ENCODE peak calls at places on chromosomes 13 and 19, in four cellular contexts. V is fibroblast of mammary gland, O is NB4, P is lung. L is an unnamed sample.

GRCh38 chr19:46859637-46860124 is 1.1 kb upstream of the ARHGAP35 start:
- DNase-seq in O (no peak), P (peak; percentile 63), V (peak; percentile 89), L (peak; percentile 57)

GRCh38 chr19:19599190-19599535 is 19.3 kb downstream of the PBX4 start:
- DNase-seq in O (no peak), V (no peak), P (no peak), L (no peak)

GRCh38 chr13:42113478-42113877 is 65.0 kb downstream of the DGKH start:
- DNase-seq in P (no peak), V (no peak), O (no peak), L (no peak)

GRCh38 chr19:57192993-57193392 is 1.7 kb downstream of the ZNF264 start:
- DNase-seq in O (no peak), V (no peak), P (no peak), L (no peak)

GRCh38 chr19:2315818-2316353 is 7.9 kb upstream of the LINGO3 start:
- DNase-seq in P (peak; percentile 74), V (peak; percentile 61), O (peak; percentile 53), L (no peak)

GRCh38 chr13:100818706-100819105 is 144.1 kb upstream of the TMTC4 start:
- DNase-seq in O (no peak), P (no peak), V (peak; percentile 37), L (no peak)

GRCh38 chr13:113607056-113607455 is 22.5 kb downstream of the TFDP1 start:
- DNase-seq in V (no peak), P (no peak), O (no peak), L (no peak)

GRCh38 chr19:15635016-15635805 is 5.5 kb upstream of the CYP4F3 start:
- DNase-seq in O (peak; percentile 30), P (no peak), V (no peak), L (no peak)

GRCh38 chr19:45443462-45444317 is 20.0 kb upstream of the ERCC1 start:
- DNase-seq in P (peak; percentile 95), O (peak; percentile 93), V (peak; percentile 84), L (peak; percentile 36)

GRCh38 chr19:46604781-46605355 is 3.7 kb downstream of the CALM3 start:
- DNase-seq in O (peak; percentile 33), P (no peak), V (no peak), L (no peak)

GRCh38 chr13:111906306-111906705 is 160.6 kb upstream of the SOX1 start:
- DNase-seq in P (no peak), O (no peak), V (no peak), L (no peak)

GRCh38 chr13:51249254-51249653 is 27.1 kb downstream of the FAM124A start:
- DNase-seq in O (no peak), V (peak; percentile 52), P (no peak), L (no peak)

GRCh38 chr19:18610556-18611326 is 1.9 kb upstream of the TMEM59L start:
- DNase-seq in O (no peak), P (no peak), V (no peak), L (no peak)

GRCh38 chr19:29535984-29536508 is 10.3 kb downstream of the VSTM2B start:
- DNase-seq in V (no peak), O (no peak), P (no peak), L (no peak)

GRCh38 chr19:1214862-1215731 is 9.5 kb downstream of the STK11 start:
- DNase-seq in O (no peak), V (no peak), P (no peak), L (no peak)

GRCh38 chr19:1904385-1905070 is 671 bp upstream of the ADAT3 start:
- DNase-seq in V (no peak), P (peak; percentile 78), O (peak; percentile 94), L (no peak)

GRCh38 chr19:3608079-3608641 is 1.5 kb upstream of the TBXA2R start:
- DNase-seq in O (peak; percentile 88), V (no peak), P (no peak), L (no peak)

GRCh38 chr13:40119852-40120251 is 464.4 kb downstream of the COG6 start:
- DNase-seq in O (no peak), V (no peak), P (no peak), L (no peak)

GRCh38 chr13:55307909-55308308 is 1832.8 kb upstream of the PRR20A start:
- DNase-seq in V (no peak), P (no peak), O (no peak), L (no peak)

GRCh38 chr19:40502647-40503046 is 35.8 kb downstream of the SPTBN4 start:
- DNase-seq in O (no peak), P (no peak), V (no peak), L (no peak)

GRCh38 chr13:61414136-61414535 is 1.5 kb downstream of the PCDH20 start:
- DNase-seq in O (no peak), P (no peak), V (no peak), L (no peak)

GRCh38 chr13:47908200-47908902 is 92.7 kb downstream of the SUCLA2 start:
- DNase-seq in V (peak; percentile 77), P (no peak), O (no peak), L (peak; percentile 84)

GRCh38 chr19:10361569-10362011 is 18.8 kb downstream of the TYK2 start:
- DNase-seq in P (no peak), V (no peak), O (peak; percentile 53), L (no peak)

DNA sequence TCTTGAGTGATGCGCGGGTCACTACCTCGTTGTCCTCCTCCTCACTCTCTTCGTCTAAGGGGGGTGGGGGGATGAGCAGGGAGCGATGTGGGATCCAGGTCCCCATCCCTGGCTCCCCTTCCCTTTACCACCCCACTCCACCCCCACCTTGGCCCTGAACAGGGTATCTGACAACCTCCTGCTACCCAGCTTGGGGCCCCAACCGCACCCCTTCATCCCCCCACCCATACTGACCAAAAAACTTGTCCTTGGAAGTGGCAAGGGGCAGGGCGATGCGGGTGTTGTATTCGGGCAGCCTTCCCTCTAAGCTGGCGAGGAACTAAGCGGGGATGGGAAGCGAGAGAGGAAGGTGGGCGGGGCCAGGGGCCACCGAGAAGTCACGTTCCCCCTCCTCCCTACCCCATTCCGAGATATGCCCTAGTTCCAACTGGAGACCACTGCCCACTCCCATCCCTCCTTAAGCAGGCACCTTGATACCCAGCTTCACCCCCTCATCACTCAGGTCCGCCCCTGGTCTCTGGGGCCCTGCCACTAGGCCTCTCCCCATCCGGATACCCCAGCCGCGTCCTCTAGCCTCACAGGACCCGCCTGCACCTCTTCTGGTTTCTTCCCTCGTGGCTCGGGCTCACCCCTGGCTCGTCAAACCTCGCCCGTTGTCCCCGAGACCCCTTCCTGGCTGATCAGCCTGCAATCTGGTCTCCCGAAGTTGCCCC is 1.9 kb upstream of the RGL3 start:
- DNase-seq in V (no peak), P (no peak), O (no peak), L (no peak)
- H3K4me3 ChIP-seq in V (peak overlapping the region; percentile 4), P (no peak overlapping the region), O (no peak overlapping the region), L (peak overlapping the region; percentile 27)

DNA sequence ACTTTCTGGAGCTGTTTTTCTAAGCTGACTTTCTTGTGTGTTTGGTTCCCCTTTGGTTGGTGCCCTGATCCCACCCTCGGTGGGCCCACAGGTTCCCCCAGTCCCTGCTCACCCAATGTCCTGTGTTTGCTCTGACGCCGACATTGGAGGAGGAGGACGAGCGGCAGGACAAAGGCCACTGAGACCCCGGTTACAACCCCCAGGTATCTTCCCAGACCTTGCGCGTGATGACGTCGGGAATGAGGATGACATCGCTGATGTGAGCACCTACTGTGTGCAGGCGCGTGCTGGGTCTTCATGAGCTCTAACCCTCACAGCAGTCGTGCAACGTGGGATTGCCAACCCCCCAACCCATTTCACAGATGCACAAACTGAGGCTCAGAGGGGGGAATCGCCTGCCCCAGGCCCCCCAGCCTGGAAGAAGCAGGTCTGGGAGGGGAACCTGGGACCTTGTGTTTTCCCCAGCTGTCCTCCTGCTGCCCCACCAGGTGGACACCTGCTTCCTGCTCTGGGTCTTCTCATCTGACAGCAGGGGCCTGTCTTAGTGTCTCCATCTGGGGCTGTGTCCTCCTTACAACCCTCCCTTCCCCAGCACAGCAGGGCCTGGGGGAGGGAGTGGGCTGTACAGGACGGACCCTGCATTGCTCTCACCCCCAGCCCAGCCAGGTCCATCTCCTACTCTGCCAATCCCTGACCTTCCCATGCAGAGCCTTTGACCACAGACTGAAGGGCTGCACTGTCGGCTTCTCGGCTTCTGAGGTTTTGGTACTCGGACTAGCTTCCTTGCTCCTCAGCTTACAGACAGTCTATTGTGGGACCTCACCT is 4.7 kb upstream of the LILRA6 start:
- DNase-seq in V (no peak), O (no peak), P (no peak), L (no peak)
- H3K4me3 ChIP-seq in V (no peak overlapping the region), O (no peak overlapping the region), P (no peak overlapping the region), L (no peak overlapping the region)

DNA sequence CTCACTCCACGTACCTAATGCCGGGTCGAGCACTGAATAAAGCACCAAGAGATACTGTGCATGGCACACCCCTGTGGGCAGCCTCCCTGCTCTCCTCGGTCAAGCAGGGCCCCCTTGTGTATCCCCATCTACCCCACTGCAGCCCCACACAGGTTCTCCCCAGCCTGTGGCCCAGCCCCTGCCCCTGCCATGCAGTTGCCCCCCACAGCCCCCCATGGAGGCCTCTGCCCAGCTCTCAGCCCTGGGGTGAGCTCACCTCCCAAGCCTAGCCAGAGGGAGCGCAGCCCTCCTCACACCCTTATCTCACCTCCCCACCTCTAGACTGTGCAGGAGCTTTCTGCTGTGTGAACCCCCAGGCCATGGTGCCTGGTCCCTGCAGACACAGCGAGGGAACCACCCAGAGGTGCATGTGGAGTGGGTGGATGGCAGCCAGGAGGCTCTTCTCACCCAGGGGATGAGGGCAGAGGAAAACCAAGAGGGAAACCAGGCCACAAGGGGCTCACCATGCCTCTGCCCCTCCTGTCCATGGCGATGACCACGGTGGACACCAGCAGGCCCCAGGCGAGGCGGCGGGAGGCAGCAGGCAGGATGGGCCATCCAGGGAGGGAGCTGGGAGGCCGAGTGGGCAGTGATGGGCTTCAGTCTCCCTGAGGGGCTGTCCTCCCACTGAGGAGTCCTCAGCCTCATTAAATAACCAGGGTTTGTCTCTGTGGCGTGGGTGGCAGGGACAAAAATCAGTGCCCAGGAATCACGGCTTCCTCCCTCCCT is 83.2 kb downstream of the ANKRD10 start:
- DNase-seq in P (no peak), O (no peak), V (no peak), L (no peak)
- H3K4me3 ChIP-seq in P (no peak overlapping the region), O (no peak overlapping the region), V (no peak overlapping the region), L (no peak overlapping the region)

GRCh38 chr19:4972509-4973230 is 3.8 kb downstream of the KDM4B start:
- DNase-seq in P (no peak), V (peak; percentile 80), O (no peak), L (no peak)

GRCh38 chr19:4971424-4971793 is 2.5 kb downstream of the KDM4B start:
- DNase-seq in V (no peak), P (no peak), O (no peak), L (no peak)

GRCh38 chr19:4970558-4971423 is 1.9 kb downstream of the KDM4B start:
- DNase-seq in P (no peak), V (peak; percentile 28), O (no peak), L (no peak)

GRCh38 chr19:4969772-4970531 is 1.0 kb downstream of the KDM4B start:
- DNase-seq in O (peak; percentile 59), V (peak; percentile 36), P (no peak), L (no peak)

GRCh38 chr19:4971816-4972495 is 3.0 kb downstream of the KDM4B start:
- DNase-seq in O (no peak), V (no peak), P (no peak), L (no peak)
- H3K4me3 ChIP-seq in O (no peak overlapping the region), V (peak overlapping the region; percentile 62), P (no peak overlapping the region), L (peak overlapping the region; percentile 75)

GRCh38 chr13:36674337-36675212 is 755 bp downstream of the SERTM1 start:
- DNase-seq in O (no peak), P (no peak), V (no peak), L (no peak)
- H3K4me3 ChIP-seq in O (no peak overlapping the region), P (no peak overlapping the region), V (peak overlapping the region; percentile 17), L (peak overlapping the region; percentile 25)

GRCh38 chr13:28355046-28355821 is 139.7 kb downstream of the FLT1 start:
- DNase-seq in P (no peak), O (no peak), V (no peak), L (no peak)
- H3K4me3 ChIP-seq in P (no peak overlapping the region), O (no peak overlapping the region), V (no peak overlapping the region), L (no peak overlapping the region)

GRCh38 chr13:31588331-31588730 is 151.0 kb upstream of the RXFP2 start:
- DNase-seq in P (no peak), O (no peak), V (no peak), L (no peak)
- H3K4me3 ChIP-seq in P (no peak overlapping the region), O (no peak overlapping the region), V (no peak overlapping the region), L (no peak overlapping the region)

GRCh38 chr13:99432637-99433542 is 68.4 kb upstream of the TM9SF2 start:
- DNase-seq in V (peak; percentile 80), P (peak; percentile 62), O (peak; percentile 77), L (peak; percentile 46)
- H3K4me3 ChIP-seq in V (peak overlapping the region; percentile 27), P (no peak overlapping the region), O (no peak overlapping the region), L (peak overlapping the region; percentile 29)